ENCODE peak calls at places on chromosome 17, in seven cellular contexts. A is sigmoid colon, U is transverse colon, V is SK-N-MC, B is stomach, R is HL-60, O is H1. D is an unnamed sample.

GRCh38 chr17:66793810-66794209 is 41.1 kb upstream of the CACNG5 start:
- DNase-seq in A (no peak), U (no peak), V (no peak), B (no peak), R (no peak), O (no peak), D (no peak)

GRCh38 chr17:61805399-61805798 is 57.9 kb downstream of the BRIP1 start:
- DNase-seq in A (no peak), U (no peak), V (no peak), B (no peak), R (no peak), O (no peak), D (no peak)

GRCh38 chr17:45235071-45236001 is 13.7 kb downstream of the FMNL1 start:
- DNase-seq in A (peak), U (peak), V (peak), B (peak), R (peak), O (peak), D (peak)

GRCh38 chr17:66525338-66525737 is 222.9 kb downstream of the PRKCA start:
- DNase-seq in A (no peak), U (no peak), V (no peak), B (no peak), R (no peak), O (no peak), D (no peak)

GRCh38 chr17:49576906-49577650 is 1.4 kb downstream of the NXPH3 start:
- DNase-seq in A (no peak), U (no peak), V (no peak), B (no peak), R (no peak), O (no peak), D (no peak)

GRCh38 chr17:75832652-75833400 is 11.4 kb downstream of the UNC13D start:
- DNase-seq in A (no peak), U (no peak), V (no peak), B (no peak), R (no peak), O (no peak), D (no peak)

GRCh38 chr17:41678907-41679739 is 9.6 kb upstream of the EIF1 start:
- DNase-seq in A (peak), U (no peak), V (no peak), B (no peak), R (no peak), O (no peak), D (no peak)

GRCh38 chr17:67311551-67311950 is 54.8 kb downstream of the PSMD12 start:
- DNase-seq in A (no peak), U (no peak), V (no peak), B (no peak), R (no peak), O (no peak), D (no peak)

GRCh38 chr17:38469875-38470274 is 41.6 kb downstream of the ARHGAP23 start:
- DNase-seq in A (no peak), U (no peak), V (no peak), B (no peak), R (no peak), O (no peak), D (no peak)

GRCh38 chr17:72270530-72270929 is 149.7 kb downstream of the SOX9 start:
- DNase-seq in A (no peak), U (no peak), V (no peak), B (no peak), R (no peak), O (no peak), D (no peak)

GRCh38 chr17:56597495-56597990 is 4.0 kb downstream of the NOG start:
- DNase-seq in A (no peak), U (no peak), V (no peak), B (no peak), R (no peak), O (no peak), D (no peak)

GRCh38 chr17:38451030-38451839 is 23.0 kb downstream of the ARHGAP23 start:
- DNase-seq in A (no peak), U (no peak), V (no peak), B (no peak), R (no peak), O (peak), D (no peak)

GRCh38 chr17:72365857-72366415 is 245.1 kb downstream of the SOX9 start:
- DNase-seq in A (no peak), U (no peak), V (no peak), B (no peak), R (no peak), O (no peak), D (no peak)

GRCh38 chr17:78873519-78874340 is 29.3 kb downstream of the CEP295NL start:
- DNase-seq in A (no peak), U (no peak), V (no peak), B (peak), R (no peak), O (no peak), D (no peak)

GRCh38 chr17:28725166-28725659 is 820 bp downstream of the TLCD1 start:
- DNase-seq in A (peak), U (no peak), V (no peak), B (no peak), R (peak), O (no peak), D (no peak)

GRCh38 chr17:74780443-74781238 is 4.5 kb upstream of the NAT9 start:
- DNase-seq in A (no peak), U (no peak), V (no peak), B (no peak), R (no peak), O (no peak), D (no peak)

GRCh38 chr17:76585048-76585648 is 512 bp downstream of the ST6GALNAC2 start:
- DNase-seq in A (peak), U (peak), V (no peak), B (peak), R (no peak), O (no peak), D (no peak)

GRCh38 chr17:73695035-73695738 is 50.9 kb upstream of the SDK2 start:
- DNase-seq in A (no peak), U (no peak), V (no peak), B (no peak), R (peak), O (no peak), D (no peak)

GRCh38 chr17:5509482-5509881 is 23.1 kb downstream of the MIS12 start:
- DNase-seq in A (no peak), U (no peak), V (no peak), B (no peak), R (no peak), O (no peak), D (no peak)

GRCh38 chr17:8826808-8827435 is 27.8 kb upstream of the MFSD6L start:
- DNase-seq in A (peak), U (no peak), V (no peak), B (no peak), R (no peak), O (no peak), D (no peak)

GRCh38 chr17:4858880-4859260 is 25.7 kb downstream of the MINK1 start:
- DNase-seq in A (peak), U (peak), V (no peak), B (peak), R (no peak), O (no peak), D (peak)

GRCh38 chr17:29116652-29117439 is 63.4 kb downstream of the MYO18A start:
- DNase-seq in A (peak), U (peak), V (peak), B (peak), R (peak), O (peak), D (peak)

GRCh38 chr17:81921531-81921862 is 3.5 kb upstream of the SIRT7 start:
- DNase-seq in A (no peak), U (no peak), V (no peak), B (no peak), R (no peak), O (no peak), D (no peak)

GRCh38 chr17:31493656-31494155 is 102.2 kb downstream of the RAB11FIP4 start:
- DNase-seq in A (no peak), U (peak), V (no peak), B (no peak), R (no peak), O (no peak), D (no peak)

GRCh38 chr17:31492880-31493655 is 101.6 kb downstream of the RAB11FIP4 start:
- DNase-seq in A (no peak), U (peak), V (no peak), B (peak), R (peak), O (no peak), D (no peak)

GRCh38 chr17:31496097-31496496 is 104.6 kb downstream of the RAB11FIP4 start:
- DNase-seq in A (no peak), U (no peak), V (no peak), B (no peak), R (no peak), O (no peak), D (no peak)

GRCh38 chr17:31495049-31495885 is 103.8 kb downstream of the RAB11FIP4 start:
- DNase-seq in A (no peak), U (peak), V (no peak), B (peak), R (no peak), O (no peak), D (peak)

GRCh38 chr17:31494259-31495048 is 103.0 kb downstream of the RAB11FIP4 start:
- DNase-seq in A (no peak), U (peak), V (no peak), B (peak), R (peak), O (no peak), D (no peak)
- TF ChIP-seq POLR2AphosphoS5 in A (no peak), U (peak), V (no peak), B (no peak), R (no peak), O (no peak), D (no peak)

DNA sequence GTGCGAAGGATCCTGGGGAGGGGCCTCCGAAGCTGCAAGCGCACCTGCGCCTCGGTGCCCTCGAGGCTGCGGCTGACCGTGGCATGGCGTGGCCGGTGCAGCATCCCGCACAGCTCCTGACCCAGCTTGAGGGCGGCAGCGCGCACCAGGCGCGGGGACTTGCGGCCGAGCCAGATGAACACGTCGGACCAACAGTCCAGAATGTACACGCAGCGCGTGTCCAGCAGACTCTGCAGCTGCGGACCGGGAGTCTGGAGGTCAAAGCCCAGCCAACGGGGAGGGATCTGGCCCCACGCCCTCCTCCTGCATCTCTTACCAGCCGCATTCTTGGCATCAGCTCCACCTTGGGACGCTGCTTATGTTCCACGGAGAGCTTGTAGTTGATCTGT is 10.9 kb downstream of the FLII start:
- DNase-seq in A (no peak), U (no peak), V (no peak), B (peak), R (no peak), O (no peak), D (no peak)
- TF ChIP-seq POLR2AphosphoS5 in A (no peak), U (no peak), V (no peak), B (no peak), R (no peak), O (no peak), D (no peak)

DNA sequence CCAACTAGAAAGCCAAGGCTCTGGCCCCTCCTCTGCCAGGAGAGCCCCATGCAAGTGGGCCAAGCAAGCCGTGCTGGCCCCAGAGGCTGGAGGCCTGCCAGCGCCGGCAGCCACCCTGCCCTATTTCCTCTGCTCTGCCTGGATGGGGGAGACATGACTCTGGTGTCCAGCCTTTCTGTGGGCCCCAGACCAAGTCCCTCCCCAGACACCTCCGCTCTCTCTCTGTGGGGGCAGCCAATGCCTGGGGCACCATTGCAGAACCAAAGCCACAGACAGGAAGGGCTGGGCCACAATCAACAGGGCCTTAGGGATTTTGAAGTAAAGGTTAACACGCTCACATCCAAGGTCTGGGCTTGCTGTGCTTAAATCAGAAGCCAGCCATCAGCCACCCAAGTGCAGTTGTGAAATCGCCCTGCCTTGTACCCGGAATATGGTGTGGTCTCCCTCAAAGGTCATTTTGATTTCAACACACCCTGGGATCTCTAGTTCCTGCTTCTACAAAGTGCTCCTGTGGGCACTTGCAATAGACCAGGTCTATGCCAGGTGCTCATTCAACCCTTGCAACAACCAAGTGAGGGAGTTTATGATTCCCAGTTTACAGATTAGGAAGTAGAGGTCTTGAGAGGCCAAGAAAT is 63.5 kb upstream of the TEX2 start:
- DNase-seq in A (peak), U (peak), V (no peak), B (peak), R (peak), O (no peak), D (peak)
- TF ChIP-seq POLR2AphosphoS5 in A (peak), U (no peak), V (no peak), B (peak), R (peak), O (no peak), D (peak)

GRCh38 chr17:57999010-57999495 is 8.0 kb downstream of the SRSF1 start:
- DNase-seq in A (no peak), U (no peak), V (no peak), B (no peak), R (no peak), O (no peak), D (no peak)

GRCh38 chr17:57998234-57998746 is 8.8 kb downstream of the SRSF1 start:
- DNase-seq in A (no peak), U (no peak), V (no peak), B (no peak), R (no peak), O (no peak), D (no peak)

GRCh38 chr17:57997085-57997809 is 9.2 kb upstream of the VEZF1 start:
- DNase-seq in A (no peak), U (no peak), V (no peak), B (no peak), R (no peak), O (no peak), D (no peak)

GRCh38 chr17:58001461-58002124 is 5.5 kb downstream of the SRSF1 start:
- DNase-seq in A (no peak), U (no peak), V (no peak), B (no peak), R (no peak), O (no peak), D (no peak)

DNA sequence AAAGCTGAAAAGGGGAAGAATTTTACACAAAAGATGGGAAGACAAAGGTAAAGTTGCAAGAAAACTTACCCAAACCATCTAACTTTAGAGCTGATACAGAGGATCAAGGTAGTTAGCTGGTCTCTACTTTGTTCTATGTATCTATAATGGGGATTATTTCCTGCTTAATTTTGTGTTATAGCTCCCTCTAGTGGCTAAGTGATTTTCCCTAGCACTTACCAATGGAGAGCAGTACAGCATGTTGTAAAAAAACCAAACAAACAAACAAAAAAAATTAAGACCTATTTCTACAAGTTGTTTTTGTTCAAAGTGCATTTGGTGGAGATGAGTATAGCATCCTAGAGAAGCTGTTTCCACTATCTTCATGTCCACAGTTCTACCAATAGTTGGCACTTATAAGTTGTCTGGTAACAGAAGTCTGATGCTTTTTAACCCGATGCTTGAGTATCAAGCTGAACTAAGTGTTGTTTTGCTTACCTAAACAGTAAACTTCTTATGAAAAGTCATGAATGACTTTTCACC is 7.5 kb downstream of the SRSF1 start:
- DNase-seq in A (no peak), U (no peak), V (peak), B (no peak), R (no peak), O (no peak), D (no peak)
- TF ChIP-seq POLR2AphosphoS5 in A (no peak), U (peak), V (no peak), B (peak), R (no peak), O (no peak), D (no peak)

DNA sequence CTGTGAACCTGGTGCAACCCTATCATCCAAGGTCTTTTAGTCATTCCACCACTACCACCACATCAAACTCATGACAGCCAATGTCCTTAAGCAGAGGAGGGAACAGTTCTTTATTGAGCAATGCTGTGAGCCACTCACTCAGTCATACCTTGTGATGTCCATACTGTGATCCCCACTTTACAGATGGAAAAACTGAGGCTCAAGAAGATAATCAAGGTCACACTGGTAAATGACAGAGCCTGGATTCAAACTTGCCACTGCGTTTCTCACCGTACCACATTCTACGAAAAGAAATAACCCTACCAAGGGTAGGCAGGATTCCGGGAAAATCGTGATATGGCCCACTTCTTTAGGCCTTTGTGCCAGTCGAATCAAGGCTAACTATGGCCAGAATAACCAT is 172.6 kb downstream of the CCT6B start:
- DNase-seq in A (no peak), U (no peak), V (no peak), B (no peak), R (no peak), O (no peak), D (no peak)
- TF ChIP-seq POLR2AphosphoS5 in A (no peak), U (no peak), V (no peak), B (no peak), R (no peak), O (no peak), D (no peak)

DNA sequence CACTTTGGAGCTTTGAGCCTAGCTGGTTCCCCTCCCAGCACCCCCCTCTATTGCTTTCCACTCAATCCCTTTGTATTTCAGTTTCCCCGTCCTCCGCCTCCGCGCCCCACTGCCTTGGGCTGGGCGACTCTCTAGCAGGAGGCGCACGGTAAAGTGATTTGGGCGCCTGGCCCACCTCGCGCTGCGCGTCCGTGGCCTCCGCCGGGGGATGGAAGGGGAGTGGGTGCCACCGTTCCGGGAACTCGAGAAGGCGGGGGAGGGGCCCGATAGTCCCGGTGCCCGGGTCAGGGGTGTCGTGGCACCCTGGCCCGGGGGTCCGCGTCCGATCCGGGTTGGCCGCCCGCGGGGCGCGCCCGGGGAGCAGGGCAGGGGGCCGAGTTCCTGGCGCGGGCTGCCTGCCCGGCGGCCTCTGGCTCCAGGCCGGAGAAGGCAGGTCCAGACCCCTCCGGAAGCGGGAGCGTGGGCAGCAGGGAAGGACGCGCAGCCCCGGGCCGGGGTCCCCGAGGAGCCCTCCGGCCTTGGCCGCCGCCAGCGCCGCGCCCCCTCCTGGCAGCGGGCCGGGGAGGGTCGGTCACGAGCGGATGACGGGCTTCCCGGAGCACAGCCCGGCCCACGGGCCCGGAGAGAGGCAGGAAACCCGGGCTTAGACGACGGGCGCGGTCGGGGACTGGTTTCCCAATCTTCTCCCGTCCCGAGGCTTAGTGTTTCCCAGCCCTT is 15.8 kb downstream of the MEOX1 start:
- DNase-seq in A (peak), U (peak), V (no peak), B (peak), R (no peak), O (no peak), D (peak)
- TF ChIP-seq POLR2AphosphoS5 in A (peak), U (no peak), V (no peak), B (peak), R (no peak), O (no peak), D (peak)

DNA sequence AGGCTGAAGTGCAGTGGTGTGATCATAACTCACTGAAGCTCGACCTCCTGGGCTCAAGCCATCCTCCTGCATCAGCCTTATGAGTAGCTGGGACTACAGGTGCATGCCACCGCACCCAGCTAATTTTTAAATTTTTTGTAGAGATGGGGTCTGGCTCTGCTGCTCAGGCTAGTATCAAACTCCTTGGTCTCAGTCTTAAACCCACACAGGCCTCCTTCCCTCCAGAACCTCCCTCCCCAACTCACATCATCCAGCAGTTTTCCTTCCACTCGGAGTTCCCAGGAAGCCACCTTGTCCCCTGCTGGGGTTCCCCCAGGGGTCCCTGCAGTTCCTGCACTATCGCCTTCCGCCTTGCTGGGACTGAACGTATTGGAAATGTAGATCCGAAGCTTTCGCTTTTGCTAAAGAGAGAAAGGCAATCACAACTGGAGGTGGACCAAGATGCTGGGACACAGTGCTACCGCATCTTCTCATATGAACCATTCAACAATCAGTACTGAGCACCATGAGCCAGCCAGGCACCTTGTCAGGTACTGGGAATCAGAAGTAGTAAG is 7.2 kb downstream of the SMARCD2 start:
- DNase-seq in A (peak), U (no peak), V (no peak), B (no peak), R (no peak), O (no peak), D (no peak)
- TF ChIP-seq POLR2AphosphoS5 in A (no peak), U (no peak), V (no peak), B (no peak), R (no peak), O (no peak), D (no peak)

GRCh38 chr17:21524211-21524591 is 148.0 kb downstream of the KCNJ12 start:
- DNase-seq in A (no peak), U (no peak), V (no peak), B (no peak), R (no peak), O (no peak), D (no peak)
- TF ChIP-seq POLR2AphosphoS5 in A (no peak), U (no peak), V (no peak), B (no peak), R (no peak), O (no peak), D (no peak)

GRCh38 chr17:51371732-51372151 is 111.4 kb downstream of the UTP18 start:
- DNase-seq in A (no peak), U (no peak), V (no peak), B (no peak), R (peak), O (peak), D (no peak)
- TF ChIP-seq POLR2AphosphoS5 in A (no peak), U (no peak), V (no peak), B (no peak), R (no peak), O (no peak), D (no peak)

GRCh38 chr17:68777243-68777855 is 176.2 kb upstream of the FAM20A start:
- DNase-seq in A (peak), U (peak), V (peak), B (peak), R (no peak), O (no peak), D (peak)
- TF ChIP-seq POLR2AphosphoS5 in A (peak), U (no peak), V (peak), B (peak), R (no peak), O (no peak), D (peak)

D was measured in breast epithelium.